ENCODE peak calls at places on chromosomes 3 and 15, in six cellular contexts. B is GM23338, F is GM12865, L is HFFc6, R is WTC11, G is fibroblast of mammary gland. C is an unnamed sample.

GRCh38 chr3:178714971-178715832 is 179.0 kb downstream of the KCNMB2 start:
- DNase-seq in B (no peak), F (peak; percentile 33), L (no peak), R (no peak), G (no peak), C (no peak)

GRCh38 chr15:33201376-33202189 is 7.1 kb upstream of the FMN1 start:
- DNase-seq in B (peak; percentile 77), F (peak; percentile 73), L (peak; percentile 77), R (peak; percentile 49), G (peak; percentile 30), C (peak; percentile 13)

GRCh38 chr15:66613743-66614142 is 47.9 kb upstream of the LCTL start:
- DNase-seq in B (no peak), F (no peak), L (no peak), R (no peak), G (no peak), C (no peak)

GRCh38 chr15:31352911-31353811 is 26.5 kb downstream of the KLF13 start:
- DNase-seq in B (no peak), F (peak; percentile 88), L (peak; percentile 81), R (no peak), G (peak; percentile 87), C (no peak)

GRCh38 chr3:187136936-187137335 is 2.4 kb downstream of the RPL39L start:
- DNase-seq in B (no peak), F (no peak), L (peak; percentile 59), R (no peak), G (peak; percentile 83), C (no peak)

GRCh38 chr3:183506674-183507290 is 48.7 kb downstream of the KLHL6 start:
- DNase-seq in B (no peak), F (peak; percentile 13), L (no peak), R (no peak), G (no peak), C (no peak)

GRCh38 chr3:112799946-112800345 is 46.7 kb downstream of the CD200R1L start:
- DNase-seq in B (no peak), F (no peak), L (no peak), R (no peak), G (no peak), C (no peak)

GRCh38 chr3:132038198-132038825 is 3.5 kb upstream of the CPNE4 start:
- DNase-seq in B (peak; percentile 73), F (peak; percentile 6), L (peak; percentile 24), R (no peak), G (peak; percentile 33), C (no peak)

GRCh38 chr15:47351501-47351900 is 365.8 kb upstream of the SEMA6D start:
- DNase-seq in B (no peak), F (no peak), L (no peak), R (no peak), G (no peak), C (no peak)

GRCh38 chr15:42155546-42156265 is 730 bp downstream of the PLA2G4F start:
- DNase-seq in B (no peak), F (no peak), L (no peak), R (no peak), G (no peak), C (no peak)

GRCh38 chr15:62545392-62546227 is 380.5 kb upstream of the C2CD4B start:
- DNase-seq in B (no peak), F (no peak), L (peak; percentile 29), R (no peak), G (peak; percentile 67), C (no peak)

GRCh38 chr15:73331991-73332925 is 36.5 kb downstream of the HCN4 start:
- DNase-seq in B (no peak), F (no peak), L (no peak), R (no peak), G (no peak), C (no peak)

GRCh38 chr3:158743664-158744566 is 11.7 kb upstream of the RARRES1 start:
- DNase-seq in B (no peak), F (no peak), L (no peak), R (no peak), G (no peak), C (no peak)

GRCh38 chr3:184186184-184186901 is at the start of gene ABCF3:
- DNase-seq in B (no peak), F (peak; percentile 38), L (peak; percentile 33), R (no peak), G (peak; percentile 70), C (no peak)

GRCh38 chr15:56168394-56168793 is 75.3 kb downstream of the RFX7 start:
- DNase-seq in B (no peak), F (no peak), L (peak; percentile 2), R (no peak), G (peak; percentile 49), C (no peak)

GRCh38 chr3:28317438-28318022 is 31.0 kb upstream of the ZCWPW2 start:
- DNase-seq in B (peak; percentile 74), F (peak; percentile 62), L (peak; percentile 23), R (no peak), G (peak; percentile 51), C (no peak)

GRCh38 chr3:24457719-24458118 is 36.9 kb downstream of the THRB start:
- DNase-seq in B (no peak), F (no peak), L (no peak), R (no peak), G (no peak), C (no peak)

GRCh38 chr3:104856743-104857142 is 510.0 kb upstream of the ALCAM start:
- DNase-seq in B (peak; percentile 8), F (no peak), L (no peak), R (no peak), G (peak; percentile 9), C (no peak)

GRCh38 chr3:129238945-129239705 is 10.3 kb upstream of the COPG1 start:
- DNase-seq in B (no peak), F (peak; percentile 51), L (no peak), R (no peak), G (peak; percentile 73), C (no peak)

GRCh38 chr3:43465109-43465508 is 156.7 kb downstream of the ANO10 start:
- DNase-seq in B (no peak), F (no peak), L (no peak), R (no peak), G (no peak), C (no peak)

GRCh38 chr15:95932676-95933075 is 397.8 kb upstream of the NR2F2 start:
- DNase-seq in B (no peak), F (no peak), L (peak; percentile 88), R (no peak), G (peak; percentile 19), C (no peak)

GRCh38 chr15:89777073-89777820 is 1.1 kb downstream of the MESP2 start:
- DNase-seq in B (peak; percentile 40), F (no peak), L (no peak), R (no peak), G (no peak), C (no peak)

GRCh38 chr15:70043590-70043989 is 54.1 kb downstream of the TLE3 start:
- DNase-seq in B (no peak), F (no peak), L (no peak), R (no peak), G (no peak), C (no peak)

GRCh38 chr3:30605005-30605404 is 1.4 kb upstream of the TGFBR2 start:
- DNase-seq in B (no peak), F (no peak), L (no peak), R (no peak), G (no peak), C (no peak)
- TF ChIP-seq CTCF in B (no peak), F (no peak), L (no peak), R (no peak), G (no peak), C (no peak)

GRCh38 chr15:23596736-23597135 is 31.3 kb downstream of the MKRN3 start:
- DNase-seq in B (no peak), F (no peak), L (no peak), R (no peak), G (no peak), C (no peak)

GRCh38 chr15:23594252-23594770 is 28.8 kb downstream of the MKRN3 start:
- DNase-seq in B (no peak), F (no peak), L (no peak), R (no peak), G (no peak), C (no peak)

GRCh38 chr15:23599053-23599452 is 33.6 kb downstream of the MKRN3 start:
- DNase-seq in B (no peak), F (no peak), L (no peak), R (no peak), G (no peak), C (no peak)

GRCh38 chr15:23595368-23595767 is 29.9 kb downstream of the MKRN3 start:
- DNase-seq in B (no peak), F (no peak), L (no peak), R (no peak), G (no peak), C (no peak)
- TF ChIP-seq CTCF in B (no peak), F (no peak), L (no peak), R (no peak), G (no peak), C (no peak)

DNA sequence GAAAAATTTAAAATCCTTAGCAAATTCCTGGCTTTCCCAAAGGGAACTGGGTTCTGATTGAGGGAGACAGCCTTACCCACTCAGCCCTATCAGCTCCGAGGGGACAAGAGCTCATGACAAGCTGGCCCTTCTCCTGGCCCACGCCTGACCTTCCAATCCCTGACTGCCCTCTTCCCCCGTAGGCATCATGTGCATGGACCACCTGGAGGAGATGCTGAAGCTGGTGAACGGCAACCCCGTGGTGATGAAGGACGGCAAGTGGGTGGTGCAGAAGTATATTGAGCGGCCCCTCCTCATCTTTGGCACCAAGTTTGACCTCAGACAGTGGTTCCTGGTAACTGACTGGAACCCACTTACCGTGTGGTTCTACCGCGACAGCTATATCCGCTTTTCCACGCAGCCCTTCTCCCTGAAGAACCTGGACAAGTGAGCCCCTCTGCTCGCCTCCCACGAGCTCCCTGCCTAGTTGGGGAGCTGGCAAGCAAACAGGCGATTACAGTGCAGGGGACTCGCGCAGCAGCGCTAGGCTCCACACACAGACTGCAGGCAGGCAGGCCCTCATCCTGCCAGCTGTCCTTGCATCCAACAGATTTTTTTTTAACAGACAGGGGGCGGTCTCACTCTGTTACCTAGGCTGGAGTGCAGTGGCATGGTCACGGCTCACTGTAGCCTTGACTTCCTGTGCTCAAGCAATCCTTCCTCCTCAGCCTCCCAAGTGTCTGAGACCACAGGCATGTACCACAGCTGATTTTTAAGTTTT is 16.8 kb downstream of the RPUSD3 start:
- DNase-seq in B (peak; percentile 84), F (peak; percentile 47), L (peak; percentile 12), R (peak; percentile 45), G (peak; percentile 30), C (no peak)
- TF ChIP-seq CTCF in B (peak; percentile 80), F (peak; percentile 25), L (peak; percentile 67), R (peak; percentile 69), G (peak; percentile 28), C (peak; percentile 32)

GRCh38 chr3:97662808-97663207 is 101.8 kb upstream of the ARL6 start:
- DNase-seq in B (peak; percentile 63), F (no peak), L (no peak), R (peak; percentile 14), G (no peak), C (no peak)

GRCh38 chr3:97662264-97662663 is 102.3 kb upstream of the ARL6 start:
- DNase-seq in B (peak; percentile 6), F (no peak), L (no peak), R (no peak), G (no peak), C (no peak)

DNA sequence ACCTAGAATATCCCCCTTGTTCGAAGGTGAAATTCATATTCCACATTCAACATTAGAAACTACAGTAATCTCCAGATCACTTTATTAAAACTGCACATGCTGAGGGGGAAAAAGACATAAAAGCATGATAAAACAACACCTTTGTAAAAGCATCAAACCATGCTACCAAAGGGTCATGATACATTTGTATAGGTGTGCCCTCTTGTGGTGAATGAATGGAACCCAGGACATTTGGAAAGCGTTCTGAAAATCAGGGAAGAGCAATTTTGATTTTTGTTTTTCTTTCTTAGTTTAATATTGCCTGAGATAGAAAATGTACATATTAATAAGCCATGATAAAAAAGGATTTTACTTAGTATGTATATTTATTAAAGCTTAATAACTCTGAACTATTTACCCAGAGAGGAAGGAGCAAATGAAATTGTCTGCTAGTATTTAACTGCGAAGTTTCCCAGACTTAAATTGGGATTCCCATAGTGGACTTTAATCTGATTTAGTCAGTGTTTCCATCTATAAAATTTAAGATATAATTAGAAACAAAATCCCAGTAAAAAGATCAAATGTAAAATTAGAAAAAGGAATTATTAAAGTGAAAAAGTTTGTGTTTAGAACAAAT is 105.8 kb upstream of the ARL6 start:
- DNase-seq in B (peak; percentile 79), F (peak; percentile 27), L (peak; percentile 2), R (no peak), G (peak; percentile 20), C (no peak)
- TF ChIP-seq CTCF in B (peak; percentile 82), F (peak; percentile 60), L (peak; percentile 77), R (peak; percentile 56), G (peak; percentile 69), C (peak; percentile 84)